ENCODE peak calls at places on chromosome 10, in eight cellular contexts. C is colonic mucosa, L is cardiac muscle cell, R is kidney, B is H1, G is lower lobe of right lung, Q is GM23248, U is Peyer's patch. A is an unnamed sample. For H3K36me3, the result is how much of the 10 kb centered on the place peaks cover.

GRCh38 chr10:74967850-74968620 is 141.6 kb downstream of the KAT6B start:
- DNase-seq in C (no peak), L (no peak), R (no peak), B (no peak), G (no peak), Q (no peak), U (no peak), A (no peak)

GRCh38 chr10:86298501-86299001 is 68.0 kb downstream of the GRID1 start:
- DNase-seq in C (no peak), L (no peak), R (no peak), B (no peak), G (no peak), Q (no peak), U (no peak), A (no peak)

GRCh38 chr10:110568055-110568735 is 700 bp downstream of the SMC3 start:
- DNase-seq in C (peak), L (peak), R (peak), B (no peak), G (peak), Q (peak), U (no peak), A (no peak)

GRCh38 chr10:130691787-130692186 is 555.6 kb downstream of the GLRX3 start:
- DNase-seq in C (no peak), L (no peak), R (no peak), B (no peak), G (no peak), Q (no peak), U (no peak), A (no peak)

GRCh38 chr10:58023341-58024073 is 244.2 kb downstream of the IPMK start:
- DNase-seq in C (no peak), L (peak), R (no peak), B (no peak), G (no peak), Q (peak), U (no peak), A (no peak)

GRCh38 chr10:43208147-43209063 is 58.5 kb downstream of the RASGEF1A start:
- DNase-seq in C (no peak), L (no peak), R (peak), B (no peak), G (peak), Q (no peak), U (peak), A (peak)

GRCh38 chr10:70779685-70780369 is 5.3 kb downstream of the TBATA start:
- DNase-seq in C (peak), L (no peak), R (no peak), B (no peak), G (peak), Q (peak), U (no peak), A (no peak)

GRCh38 chr10:30093303-30093967 is 34.0 kb upstream of the JCAD start:
- DNase-seq in C (no peak), L (no peak), R (no peak), B (no peak), G (no peak), Q (no peak), U (no peak), A (no peak)

GRCh38 chr10:15439381-15439837 is 68.3 kb upstream of the FAM171A1 start:
- DNase-seq in C (no peak), L (peak), R (peak), B (no peak), G (no peak), Q (peak), U (no peak), A (peak)

GRCh38 chr10:63128443-63128842 is 4.7 kb upstream of the NRBF2 start:
- DNase-seq in C (no peak), L (no peak), R (no peak), B (no peak), G (no peak), Q (peak), U (no peak), A (no peak)

GRCh38 chr10:94115725-94116124 is 122.0 kb downstream of the PLCE1 start:
- DNase-seq in C (no peak), L (no peak), R (no peak), B (no peak), G (no peak), Q (peak), U (no peak), A (no peak)

GRCh38 chr10:117462424-117462792 is 80.1 kb upstream of the EMX2 start:
- DNase-seq in C (no peak), L (no peak), R (no peak), B (no peak), G (no peak), Q (peak), U (no peak), A (peak)

GRCh38 chr10:128211953-128212727 is 85.9 kb upstream of the MKI67 start:
- DNase-seq in C (peak), L (peak), R (peak), B (peak), G (peak), Q (peak), U (peak), A (peak)

GRCh38 chr10:89773081-89773480 is 71.7 kb downstream of the KIF20B start:
- DNase-seq in C (no peak), L (no peak), R (no peak), B (no peak), G (no peak), Q (peak), U (no peak), A (no peak)

GRCh38 chr10:51006686-51007085 is 67.6 kb upstream of the PRKG1 start:
- DNase-seq in C (no peak), L (no peak), R (no peak), B (no peak), G (no peak), Q (no peak), U (no peak), A (no peak)
- H3K27ac ChIP-seq in C (no peak), L (no peak), R (no peak), B (no peak), G (no peak), Q (no peak), U (no peak), A (no peak)

DNA sequence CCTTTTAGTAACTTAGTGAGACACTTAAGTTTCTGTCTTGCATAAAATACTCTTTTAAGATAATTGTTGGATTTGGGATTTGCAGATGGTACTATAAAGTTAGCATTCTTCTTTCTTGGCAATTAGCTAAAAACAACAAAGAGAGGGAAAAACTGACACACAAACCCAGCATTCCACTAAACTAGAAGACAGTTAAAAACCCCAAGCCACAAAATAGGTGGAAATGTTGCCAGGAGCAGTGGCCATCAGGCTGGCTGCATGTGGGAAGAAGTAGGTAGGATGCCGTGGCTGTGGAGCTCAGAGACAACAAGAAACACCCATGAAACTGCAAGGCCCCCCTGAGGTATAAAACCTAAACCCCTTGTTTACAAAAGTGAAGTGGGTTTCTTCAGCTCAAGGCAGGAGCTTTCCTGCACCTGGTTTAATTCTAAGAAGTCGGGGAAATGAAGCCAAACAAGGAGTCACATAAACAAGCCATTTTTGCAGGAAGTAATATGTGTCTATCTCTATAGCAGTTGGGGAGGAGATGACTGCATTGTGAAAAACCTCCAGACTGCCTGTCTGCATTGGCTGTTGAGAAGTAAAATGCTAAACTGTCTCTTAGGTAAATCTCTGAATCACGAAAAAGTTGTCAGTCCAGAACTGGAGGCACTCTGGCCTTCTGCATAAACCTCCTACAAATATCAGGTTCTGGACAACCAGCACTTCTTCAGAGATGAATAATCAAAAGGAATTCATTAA is 9.5 kb downstream of the RAB18 start:
- DNase-seq in C (no peak), L (peak), R (no peak), B (no peak), G (no peak), Q (peak), U (no peak), A (no peak)
- H3K36me3 ChIP-seq in C (under half), L (under half), R (under half), B (under half), G (under half), Q (under half), U (under half), A (under half)

DNA sequence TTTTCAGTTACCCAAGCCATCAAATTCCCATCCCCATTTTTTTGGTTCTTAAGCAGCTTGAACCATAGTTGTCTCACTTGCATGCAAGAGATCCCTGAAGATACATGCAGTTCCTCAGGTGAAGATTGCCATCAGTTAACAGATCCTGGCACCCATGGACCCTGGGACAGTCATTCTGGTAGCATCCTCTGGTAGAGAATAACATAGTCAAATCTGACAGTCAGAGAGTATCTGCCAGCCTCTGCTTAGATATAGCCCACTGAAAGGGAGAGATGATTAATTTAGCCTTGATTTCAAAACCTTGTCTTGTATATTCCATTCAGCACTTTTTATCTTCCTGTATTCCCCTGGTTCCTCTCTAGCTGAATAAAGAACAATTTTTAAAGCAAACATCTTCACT is 280.4 kb downstream of the KCNMA1 start:
- DNase-seq in C (no peak), L (no peak), R (no peak), B (no peak), G (no peak), Q (peak), U (no peak), A (no peak)
- H3K27ac ChIP-seq in C (no peak), L (no peak), R (no peak), B (no peak), G (no peak), Q (peak), U (no peak), A (peak)

GRCh38 chr10:23110722-23111660 is 15.6 kb downstream of the MSRB2 start:
- DNase-seq in C (no peak), L (no peak), R (no peak), B (no peak), G (no peak), Q (no peak), U (no peak), A (no peak)

GRCh38 chr10:23111679-23112286 is 16.4 kb downstream of the MSRB2 start:
- DNase-seq in C (no peak), L (no peak), R (no peak), B (no peak), G (no peak), Q (no peak), U (no peak), A (no peak)

GRCh38 chr10:23106508-23106907 is 11.1 kb downstream of the MSRB2 start:
- DNase-seq in C (no peak), L (no peak), R (no peak), B (no peak), G (no peak), Q (no peak), U (no peak), A (no peak)
- H3K36me3 ChIP-seq in C (under half), L (under half), R (under half), B (under half), G (half or more), Q (under half), U (under half), A (under half)

DNA sequence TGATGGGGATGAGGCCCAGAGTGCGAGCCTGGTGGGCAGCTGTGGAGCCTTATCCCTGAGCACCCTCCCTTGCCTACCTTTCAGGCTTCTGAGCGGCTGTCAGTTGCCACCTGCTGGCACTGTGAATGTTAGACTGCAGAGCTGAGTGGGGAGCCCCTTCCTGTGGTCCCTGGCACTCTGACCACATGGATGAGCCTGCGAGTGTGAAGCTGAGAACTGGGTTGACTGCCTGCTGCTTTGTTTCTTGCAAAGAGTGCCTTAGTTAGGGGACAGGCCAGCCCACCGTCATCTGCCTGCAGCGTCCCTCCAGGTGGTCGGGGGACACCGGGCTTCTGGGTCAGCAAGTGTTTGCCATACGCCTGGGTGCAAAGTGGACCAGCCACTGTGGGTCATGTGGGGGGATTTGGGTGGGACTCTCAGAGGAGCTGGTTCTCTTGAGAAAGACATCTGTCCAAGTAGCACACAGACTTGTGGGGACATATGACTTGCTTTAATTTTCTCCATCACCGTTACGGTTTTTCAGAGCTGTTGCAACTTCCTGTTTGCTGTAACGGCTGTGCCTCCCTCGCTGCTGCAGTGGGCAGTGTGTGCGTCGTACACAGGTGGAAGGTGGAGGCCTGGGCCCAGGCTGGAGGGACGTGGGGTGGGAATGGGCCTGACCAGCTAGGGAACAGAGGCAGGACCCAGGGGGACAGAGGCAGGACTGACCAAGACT is 13.7 kb downstream of the INPP5A start:
- DNase-seq in C (no peak), L (no peak), R (peak), B (no peak), G (no peak), Q (no peak), U (no peak), A (peak)
- H3K27ac ChIP-seq in C (no peak), L (no peak), R (no peak), B (no peak), G (peak), Q (no peak), U (no peak), A (no peak)

A was measured in uterus.